ENCODE peak calls at places on chromosomes 1 and 21, in ten cellular contexts. Y, Z, W, M, C, G, K, I, E and N are unnamed samples.

GRCh38 chr1:185674201-185674600 is 60.0 kb upstream of the HMCN1 start:
- DNase-seq in W (peak), I (no peak), G (no peak), K (no peak), E (no peak), Z (peak), C (no peak), Y (no peak), M (no peak), N (no peak)

GRCh38 chr1:189429610-189430009 is 1048.1 kb downstream of the BRINP3 start:
- DNase-seq in Y (no peak), K (no peak), E (peak), Z (no peak), W (peak), G (no peak), I (no peak), C (no peak), M (no peak), N (no peak)

GRCh38 chr1:222627232-222627631 is 9.3 kb downstream of the MIA3 start:
- DNase-seq in Y (no peak), G (no peak), C (no peak), M (no peak), E (peak), K (no peak), W (peak), Z (no peak), I (no peak), N (no peak)

GRCh38 chr1:24203404-24203803 is 16.3 kb upstream of the IFNLR1 start:
- DNase-seq in W (no peak), M (peak), Z (no peak), G (no peak), C (no peak), E (no peak), Y (no peak), I (no peak), K (no peak), N (no peak)

GRCh38 chr1:64150266-64150665 is 53.2 kb upstream of the UBE2U start:
- DNase-seq in K (no peak), M (no peak), G (no peak), W (no peak), I (no peak), C (no peak), E (no peak), Y (peak), Z (no peak), N (no peak)

GRCh38 chr1:9437931-9438330 is 101.3 kb upstream of the SLC25A33 start:
- DNase-seq in Y (peak), G (no peak), Z (peak), C (peak), W (no peak), M (no peak), K (peak), I (peak), E (peak), N (no peak)

GRCh38 chr1:29621826-29622435 is 385.6 kb downstream of the PTPRU start:
- DNase-seq in M (no peak), G (no peak), E (no peak), I (no peak), C (no peak), Z (no peak), Y (no peak), W (no peak), K (no peak), N (no peak)

GRCh38 chr1:11923827-11924113 is 2.5 kb downstream of the KIAA2013 start:
- DNase-seq in Y (no peak), K (no peak), G (no peak), W (no peak), C (no peak), M (no peak), I (no peak), Z (no peak), E (no peak), N (no peak)

GRCh38 chr1:110464340-110464739 is 13.4 kb downstream of the PROK1 start:
- DNase-seq in W (no peak), G (no peak), Z (no peak), I (no peak), E (peak), Y (no peak), K (no peak), C (no peak), M (peak), N (no peak)

GRCh38 chr1:53395671-53396215 is 63.5 kb upstream of the DMRTB1 start:
- DNase-seq in Z (no peak), W (no peak), Y (no peak), M (peak), C (no peak), G (no peak), E (no peak), K (peak), I (no peak), N (no peak)

GRCh38 chr21:46477765-46478164 is 19.1 kb downstream of the DIP2A start:
- DNase-seq in W (no peak), Z (no peak), I (no peak), K (no peak), M (no peak), E (peak), Y (no peak), C (no peak), G (no peak), N (no peak)

GRCh38 chr1:59748123-59748522 is 66.6 kb upstream of the HOOK1 start:
- DNase-seq in M (no peak), W (no peak), Z (no peak), K (no peak), C (no peak), E (no peak), I (no peak), G (no peak), Y (no peak), N (no peak)

GRCh38 chr1:63277195-63278192 is 44.9 kb upstream of the FOXD3 start:
- DNase-seq in I (no peak), M (no peak), K (no peak), E (no peak), C (no peak), W (no peak), Z (no peak), G (no peak), Y (no peak), N (no peak)

GRCh38 chr1:47713333-47713953 is 275.6 kb downstream of the FOXD2 start:
- DNase-seq in E (no peak), G (no peak), K (no peak), C (no peak), I (no peak), Y (no peak), W (no peak), M (no peak), Z (no peak), N (no peak)

GRCh38 chr1:244857761-244858160 is 6.6 kb downstream of the HNRNPU start:
- DNase-seq in Y (no peak), C (no peak), E (no peak), Z (no peak), M (no peak), I (no peak), W (no peak), K (no peak), G (no peak), N (no peak)
- H3K27ac ChIP-seq in Y (no peak), C (no peak), E (no peak), Z (no peak), M (no peak), I (no peak), W (no peak), K (no peak), G (no peak), N (no peak)

DNA sequence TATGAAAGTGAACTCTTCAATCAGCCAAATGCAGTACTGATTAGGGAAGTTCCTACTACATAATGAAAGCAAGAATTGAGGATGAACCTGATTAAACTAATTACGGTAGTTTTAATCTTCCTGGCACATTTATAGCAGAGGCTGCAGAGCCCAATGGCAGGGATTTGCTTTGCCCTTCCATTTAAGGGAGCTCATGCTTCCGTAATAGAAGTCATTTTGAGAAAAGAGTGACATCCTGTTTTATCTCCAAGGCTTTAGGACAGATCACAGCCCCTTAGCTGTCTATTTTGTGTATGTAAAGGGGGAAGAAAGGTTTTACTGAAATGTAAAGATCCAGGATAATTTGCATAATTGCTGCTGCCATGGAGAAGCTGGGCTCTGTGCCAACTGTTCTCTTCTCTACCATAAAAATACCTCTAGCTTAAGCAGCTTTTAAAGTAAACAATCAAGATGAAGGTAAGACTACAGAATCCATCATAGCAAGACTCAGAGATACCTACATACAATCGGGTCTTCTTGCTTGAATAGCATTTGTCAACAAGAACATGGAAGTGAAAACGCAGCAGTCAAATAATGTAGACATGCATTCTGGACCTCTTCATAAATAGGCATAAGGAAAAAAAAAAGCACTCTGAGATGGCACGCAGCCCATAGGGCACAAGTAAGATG is 62.5 kb downstream of the ASH1L start:
- DNase-seq in C (no peak), W (peak), K (no peak), M (no peak), I (no peak), Y (no peak), Z (no peak), G (no peak), E (no peak), N (no peak)
- H3K4me3 ChIP-seq in C (no peak), W (no peak), K (no peak), M (no peak), I (no peak), Y (no peak), Z (no peak), G (no peak), E (no peak), N (no peak)

DNA sequence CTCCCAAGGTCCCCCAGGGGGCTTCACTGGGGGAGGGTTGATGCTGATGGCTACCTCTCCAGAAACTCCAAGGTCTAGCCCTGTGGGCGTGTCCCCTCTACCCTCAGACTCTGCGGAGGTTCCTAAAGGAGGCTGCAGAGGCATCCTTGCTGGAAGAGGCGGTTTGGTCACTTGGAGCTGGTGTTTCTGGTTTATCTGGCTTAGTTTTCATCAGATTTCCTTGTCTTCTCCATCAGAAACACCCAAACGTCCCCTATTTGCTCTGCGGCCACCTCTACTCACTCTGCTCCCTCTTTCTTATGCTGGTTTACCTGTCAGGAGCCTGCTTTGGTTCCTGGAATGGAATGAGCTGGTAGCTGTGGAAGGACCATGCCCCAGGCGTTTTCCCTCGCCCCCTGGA is 2.5 kb downstream of the PKP1 start:
- DNase-seq in K (peak), E (no peak), Z (no peak), Y (no peak), I (no peak), G (no peak), W (no peak), M (peak), C (no peak), N (no peak)
- TF ChIP-seq POLR2A in K (no peak), E (no peak), Z (no peak), Y (no peak), I (no peak), G (no peak), W (no peak), M (no peak), C (no peak), N (no peak)

DNA sequence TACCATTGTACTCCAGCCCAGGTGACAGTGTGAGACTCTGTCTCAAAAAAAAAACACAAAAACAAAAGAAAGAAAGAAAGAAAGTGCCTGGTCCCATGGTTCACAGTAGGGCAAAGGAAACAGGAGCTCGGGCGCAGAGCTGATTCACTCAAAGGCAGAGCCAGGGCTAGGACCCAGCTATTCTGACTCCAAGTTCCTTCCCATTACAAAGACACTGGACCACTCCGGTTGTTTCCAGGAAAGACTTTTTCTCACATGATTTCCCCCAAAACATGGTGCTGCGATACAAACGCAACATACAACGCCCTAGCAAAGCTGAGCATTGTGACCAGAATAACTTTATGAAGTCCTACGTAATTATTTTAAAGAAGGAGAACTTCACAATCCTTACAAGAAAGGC is 10.7 kb downstream of the ABCG1 start:
- DNase-seq in M (no peak), I (no peak), G (no peak), W (peak), C (no peak), Z (no peak), Y (no peak), E (no peak), K (peak), N (no peak)
- H3K27ac ChIP-seq in M (no peak), I (no peak), G (peak), W (no peak), C (no peak), Z (no peak), Y (no peak), E (no peak), K (no peak), N (no peak)

DNA sequence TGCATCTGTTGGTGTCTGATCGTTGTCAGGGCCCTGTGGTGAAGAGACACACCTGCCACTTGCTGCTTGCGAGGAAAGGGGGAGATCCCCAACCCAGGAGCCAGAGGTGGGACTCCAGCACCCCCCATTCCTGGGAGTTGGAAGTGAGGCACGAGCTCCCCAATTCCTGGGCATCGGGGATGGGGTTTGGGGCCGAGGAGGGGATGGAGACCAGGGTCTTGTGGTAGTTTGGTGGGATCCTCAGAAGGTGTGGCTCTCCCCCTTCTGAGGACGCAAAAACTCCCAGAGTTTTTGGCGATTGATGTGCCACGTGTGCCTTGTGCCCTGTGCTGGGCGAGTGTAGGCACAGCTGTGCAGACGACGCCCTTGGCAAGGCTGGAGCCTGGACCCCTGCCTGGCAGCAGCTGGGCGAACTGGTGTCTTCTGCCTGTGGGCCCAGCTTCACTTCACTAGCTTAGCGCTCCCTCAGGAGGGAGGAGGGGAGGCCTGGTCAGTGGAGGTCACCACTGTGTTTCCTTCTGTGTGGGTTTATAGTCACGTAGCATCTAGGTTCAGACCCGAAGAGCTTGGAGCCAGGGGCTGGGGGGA is 2.6 kb downstream of the GUK1 start:
- DNase-seq in K (no peak), C (peak), E (no peak), W (no peak), Y (no peak), Z (no peak), M (no peak), I (no peak), G (no peak), N (no peak)
- H3K4me3 ChIP-seq in K (no peak), C (no peak), E (no peak), W (no peak), Y (no peak), Z (no peak), M (no peak), I (no peak), G (peak), N (no peak)